ENCODE peak calls at places on chromosome 13, in seven cellular contexts. K is H1, Z is HCT116, J is GM12878, X is SK-N-SH, B is HepG2, C is K562. Q is an unnamed sample. For H3K4me1, the result is how much of the 10 kb centered on the place peaks cover.

GRCh38 chr13:20045946-20046548 is 87.5 kb downstream of the ZMYM2 start:
- DNase-seq in C (no peak), Z (no peak), K (no peak), B (no peak), J (no peak), X (no peak), Q (no peak)

GRCh38 chr13:84037937-84038464 is 155.7 kb upstream of the SLITRK1 start:
- DNase-seq in K (no peak), Z (no peak), C (no peak), B (no peak), X (no peak), J (no peak), Q (peak)

GRCh38 chr13:113043001-113043630 is 62.5 kb upstream of the F7 start:
- DNase-seq in J (no peak), X (no peak), C (no peak), K (no peak), B (no peak), Z (no peak), Q (no peak)

GRCh38 chr13:48304132-48304876 is 753 bp downstream of the RB1 start:
- DNase-seq in Z (no peak), C (peak), K (no peak), J (peak), X (peak), B (peak), Q (no peak)

GRCh38 chr13:60584976-60585375 is 188.0 kb downstream of the TDRD3 start:
- DNase-seq in B (no peak), Z (no peak), K (no peak), C (no peak), X (no peak), J (no peak), Q (peak)

GRCh38 chr13:111335263-111335662 is 14.8 kb downstream of the TEX29 start:
- DNase-seq in X (no peak), J (no peak), C (no peak), K (no peak), Z (no peak), B (no peak), Q (no peak)

GRCh38 chr13:46633416-46633815 is 80.4 kb downstream of the LRCH1 start:
- DNase-seq in Z (no peak), J (no peak), C (no peak), B (peak), K (no peak), X (no peak), Q (no peak)

GRCh38 chr13:53200498-53201453 is 172.2 kb downstream of the OLFM4 start:
- DNase-seq in C (no peak), X (peak), K (peak), J (no peak), B (no peak), Z (no peak), Q (peak)

GRCh38 chr13:48977973-48978372 is 2.3 kb downstream of the FNDC3A start:
- DNase-seq in B (no peak), Z (no peak), C (no peak), J (no peak), X (no peak), K (no peak), Q (no peak)

GRCh38 chr13:20482275-20482761 is 43.3 kb downstream of the CRYL1 start:
- DNase-seq in Z (no peak), X (peak), J (no peak), B (no peak), C (no peak), K (no peak), Q (no peak)

GRCh38 chr13:29583073-29583785 is 12.3 kb downstream of the SLC7A1 start:
- DNase-seq in J (no peak), C (no peak), B (no peak), Z (no peak), X (no peak), K (no peak), Q (no peak)

GRCh38 chr13:30395192-30396158 is 26.8 kb upstream of the UBE2L5 start:
- DNase-seq in Z (peak), B (peak), K (no peak), X (peak), C (peak), J (peak), Q (peak)

GRCh38 chr13:29924482-29924884 is 74.1 kb upstream of the UBL3 start:
- DNase-seq in C (no peak), X (no peak), K (no peak), B (peak), J (no peak), Z (no peak), Q (no peak)

GRCh38 chr13:39273953-39274352 is 235.7 kb downstream of the NHLRC3 start:
- DNase-seq in J (no peak), C (no peak), K (no peak), X (no peak), B (no peak), Z (no peak), Q (no peak)

GRCh38 chr13:46936525-46936924 is 39.7 kb upstream of the HTR2A start:
- DNase-seq in X (no peak), K (no peak), C (no peak), J (no peak), Z (no peak), B (no peak), Q (no peak)

GRCh38 chr13:100881291-100881864 is 206.8 kb upstream of the TMTC4 start:
- DNase-seq in Z (no peak), K (no peak), X (peak), J (no peak), C (no peak), B (no peak), Q (no peak)
- TF ChIP-seq YY1 in Z (no peak), K (no peak), X (no peak), J (no peak), C (no peak), B (no peak), Q (no peak)

GRCh38 chr13:75721307-75721706 is 85.2 kb downstream of the LMO7 start:
- DNase-seq in C (no peak), J (no peak), K (no peak), Z (no peak), B (no peak), X (no peak), Q (no peak)

GRCh38 chr13:75717525-75717924 is 81.4 kb downstream of the LMO7 start:
- DNase-seq in K (no peak), C (no peak), Z (no peak), X (no peak), B (no peak), J (no peak), Q (no peak)

GRCh38 chr13:75713852-75714251 is 77.7 kb downstream of the LMO7 start:
- DNase-seq in C (no peak), J (no peak), Z (no peak), K (no peak), X (no peak), B (no peak), Q (no peak)

DNA sequence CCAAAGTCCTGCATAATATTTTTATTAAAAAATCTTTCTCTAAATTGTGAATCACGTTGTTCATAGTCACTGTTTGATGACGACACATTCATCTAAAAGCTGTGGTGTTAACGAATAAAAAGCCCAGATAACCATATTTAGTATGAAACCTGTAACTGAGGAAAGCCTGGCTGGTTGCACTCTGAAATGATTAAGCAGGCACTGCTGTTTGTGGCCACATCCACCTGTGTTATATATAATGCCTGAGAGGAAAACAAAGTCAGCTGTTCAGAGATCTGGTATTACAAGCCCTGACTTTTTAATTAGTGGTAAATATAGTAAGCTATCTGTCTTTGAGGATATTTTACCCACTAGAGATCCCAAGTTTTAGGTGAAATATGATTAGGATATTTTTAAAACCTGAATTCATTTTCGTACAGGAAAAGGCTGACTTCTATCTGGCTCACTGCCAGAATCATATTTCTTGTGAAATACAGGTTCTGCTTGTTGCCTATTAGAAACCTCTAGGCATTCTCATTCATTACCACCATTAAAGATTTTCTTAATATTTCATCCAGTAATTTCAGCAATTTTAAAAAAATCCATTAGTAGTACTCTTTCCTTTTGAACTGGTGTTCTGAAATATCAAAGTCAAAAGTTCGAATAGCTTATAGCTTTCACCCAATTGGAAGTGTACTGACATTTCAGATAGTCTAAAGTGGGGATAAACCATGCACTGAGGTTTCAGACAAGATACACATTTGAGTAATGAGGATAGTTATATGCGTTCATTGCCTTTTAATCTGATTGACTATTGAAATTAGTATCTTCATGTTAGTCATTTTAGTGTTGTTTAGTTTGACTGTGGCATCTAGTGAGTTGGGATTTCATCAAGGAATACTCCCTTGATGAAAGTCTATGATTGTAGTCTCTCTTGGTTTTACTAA is 79.7 kb downstream of the LMO7 start:
- DNase-seq in J (peak), B (no peak), K (no peak), C (no peak), Z (no peak), X (no peak), Q (no peak)
- H3K4me1 ChIP-seq in J (under half), B (under half), K (under half), C (under half), Z (under half), X (under half), Q (under half)

DNA sequence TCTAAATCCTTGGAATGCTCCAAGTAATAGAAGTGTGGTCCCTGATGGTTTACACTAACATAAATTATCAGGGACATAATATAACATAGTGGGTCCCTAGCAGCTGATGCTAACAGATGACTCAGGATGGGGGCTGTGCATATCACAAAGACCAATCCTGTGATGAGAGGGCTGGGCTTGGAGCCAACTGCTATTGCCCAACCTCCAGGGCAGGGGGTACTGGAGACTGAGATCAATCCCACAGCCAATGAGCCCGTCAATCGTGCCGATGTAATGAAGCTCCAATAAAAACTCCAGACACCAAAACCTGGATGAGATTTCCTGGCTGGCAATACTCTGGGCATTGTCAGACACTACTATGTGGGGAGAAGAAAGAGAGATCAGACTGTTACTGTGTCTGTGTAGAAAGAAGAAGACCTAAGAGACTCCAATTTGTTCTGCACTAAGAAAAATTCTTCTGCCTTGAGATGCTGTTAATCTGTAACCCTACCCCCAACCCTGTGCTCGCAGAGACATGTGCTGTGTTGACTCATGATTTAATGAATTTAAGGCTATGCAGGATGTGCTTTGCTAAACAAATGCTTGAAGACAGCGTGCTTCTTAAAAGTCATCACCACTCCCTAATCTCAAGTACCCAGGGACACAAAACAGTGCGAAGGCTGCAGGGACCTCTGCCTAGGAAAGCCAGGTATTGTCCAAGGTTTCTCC is 33.4 kb downstream of the ABCC4 start:
- DNase-seq in K (no peak), B (peak), X (no peak), Z (no peak), J (no peak), C (no peak), Q (no peak)
- TF ChIP-seq YY1 in K (no peak), B (no peak), X (no peak), Z (no peak), J (no peak), C (no peak), Q (no peak)

GRCh38 chr13:50576156-50576555 is 267.3 kb downstream of the DLEU7 start:
- DNase-seq in K (no peak), X (no peak), C (no peak), Z (no peak), B (no peak), J (no peak), Q (no peak)
- H3K4me1 ChIP-seq in K (under half), X (under half), C (under half), Z (under half), B (under half), J (under half), Q (under half)

GRCh38 chr13:102395939-102396338 is 5.9 kb downstream of the FGF14 start:
- DNase-seq in X (no peak), C (no peak), K (no peak), J (no peak), Z (no peak), B (no peak), Q (no peak)

GRCh38 chr13:102399791-102400618 is 1.8 kb downstream of the FGF14 start:
- DNase-seq in B (no peak), J (no peak), C (no peak), X (peak), K (no peak), Z (no peak), Q (no peak)

GRCh38 chr13:102392810-102393209 is 9.0 kb downstream of the FGF14 start:
- DNase-seq in Z (no peak), B (no peak), C (no peak), J (no peak), K (no peak), X (no peak), Q (no peak)

GRCh38 chr13:102395174-102395573 is 6.7 kb downstream of the FGF14 start:
- DNase-seq in J (no peak), C (no peak), X (peak), B (no peak), Z (no peak), K (no peak), Q (no peak)

DNA sequence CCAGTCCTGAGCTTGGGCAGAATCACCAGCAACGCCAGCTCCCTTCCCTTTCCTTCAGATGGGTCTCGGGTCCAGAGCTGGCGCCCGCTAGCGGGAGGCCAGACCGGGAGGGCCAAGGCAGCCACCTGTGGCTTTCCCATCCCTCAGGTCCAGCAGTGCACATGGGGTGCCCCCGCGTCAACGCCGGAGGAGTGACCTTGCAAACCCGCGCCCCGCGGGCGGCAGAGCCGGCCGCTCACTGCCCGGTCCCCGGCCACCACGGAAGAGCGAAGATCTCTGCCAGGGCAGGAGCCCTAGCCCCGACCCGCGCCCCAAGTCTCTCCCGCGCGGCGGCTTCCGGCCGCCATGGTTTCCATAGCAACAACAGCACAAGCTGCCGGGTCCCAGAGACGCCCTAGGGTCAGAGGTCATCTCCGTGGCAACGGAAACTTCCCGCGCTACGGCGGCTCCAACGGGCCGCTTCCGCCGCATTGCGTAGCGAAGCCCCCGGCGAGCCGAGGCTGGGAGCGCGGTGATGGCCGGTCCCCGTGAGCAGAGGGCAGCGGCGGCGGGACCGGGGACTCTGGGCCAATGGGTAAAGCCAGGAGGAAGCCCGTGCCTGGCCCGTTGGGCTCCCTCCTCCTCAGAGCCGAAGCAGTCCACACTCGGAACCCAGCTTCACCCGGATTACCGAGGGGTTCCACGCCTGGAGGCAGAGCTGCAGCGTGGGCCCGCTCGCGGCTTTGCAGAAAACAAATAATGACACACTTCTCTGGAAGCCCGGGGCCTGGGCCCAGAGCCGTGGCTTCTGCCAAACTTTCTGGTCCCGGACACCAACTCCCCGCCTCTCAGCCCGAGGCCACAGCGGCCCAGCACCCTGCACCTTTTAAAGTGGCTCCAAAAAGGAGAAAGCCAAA is 7.4 kb downstream of the FGF14 start:
- DNase-seq in Z (no peak), J (peak), K (peak), B (no peak), C (peak), X (peak), Q (peak)
- TF ChIP-seq YY1 in Z (no peak), J (peak), K (peak), B (no peak), C (peak), X (peak), Q (peak)

Q was measured in NT2/D1.